ENCODE peak calls at places on chromosomes 11 and 22, in six cellular contexts. V is sigmoid colon, X is prostate gland, P is GM23338, I is spleen, J is stomach. K is an unnamed sample. For H3K4me1, the result is how much of the 10 kb centered on the place peaks cover.

GRCh38 chr22:46896568-46897245 is 134.3 kb downstream of the TBC1D22A start:
- DNase-seq in V (no peak), X (no peak), P (no peak), I (no peak), J (no peak), K (no peak)

GRCh38 chr11:64553554-64554201 is 37.3 kb upstream of the SLC22A12 start:
- DNase-seq in V (peak), X (peak), P (peak), I (peak), J (peak), K (no peak)

GRCh38 chr22:36486619-36487384 is 5.4 kb upstream of the TXN2 start:
- DNase-seq in V (no peak), X (peak), P (peak), I (no peak), J (peak), K (no peak)

GRCh38 chr11:128764617-128765095 is 70.8 kb downstream of the FLI1 start:
- DNase-seq in V (no peak), X (peak), P (no peak), I (no peak), J (peak), K (peak)

GRCh38 chr22:26367402-26368245 is 61.4 kb upstream of the ASPHD2 start:
- DNase-seq in V (no peak), X (no peak), P (peak), I (no peak), J (peak), K (no peak)

GRCh38 chr22:38921126-38921525 is 36.3 kb upstream of the APOBEC3A start:
- DNase-seq in V (no peak), X (peak), P (no peak), I (no peak), J (peak), K (no peak)

GRCh38 chr22:30421695-30422480 is 3.7 kb upstream of the MTFP1 start:
- DNase-seq in V (no peak), X (no peak), P (no peak), I (no peak), J (no peak), K (no peak)

GRCh38 chr11:63240098-63240497 is 3.3 kb downstream of the SLC22A25 start:
- DNase-seq in V (no peak), X (no peak), P (no peak), I (no peak), J (no peak), K (no peak)

GRCh38 chr22:39284142-39284980 is 35.1 kb downstream of the RPL3 start:
- DNase-seq in V (no peak), X (no peak), P (no peak), I (no peak), J (no peak), K (no peak)

GRCh38 chr11:124725719-124726105 is 14.0 kb upstream of the NRGN start:
- DNase-seq in V (no peak), X (no peak), P (no peak), I (no peak), J (no peak), K (no peak)

GRCh38 chr11:38900156-38900679 is 2302.2 kb upstream of the RAG2 start:
- DNase-seq in V (no peak), X (no peak), P (peak), I (no peak), J (no peak), K (no peak)

GRCh38 chr11:111603633-111604130 is 1.4 kb downstream of the SIK2 start:
- DNase-seq in V (no peak), X (no peak), P (no peak), I (no peak), J (no peak), K (no peak)

GRCh38 chr11:2964782-2965181 is 27.3 kb downstream of the NAP1L4 start:
- DNase-seq in V (no peak), X (no peak), P (no peak), I (no peak), J (no peak), K (no peak)

GRCh38 chr22:27719535-27720227 is 81.9 kb downstream of the MN1 start:
- DNase-seq in V (no peak), X (peak), P (peak), I (peak), J (no peak), K (no peak)

GRCh38 chr11:109424893-109425292 is 2.9 kb downstream of the C11orf87 start:
- DNase-seq in V (no peak), X (no peak), P (peak), I (no peak), J (peak), K (no peak)

GRCh38 chr22:46907578-46908215 is 145.2 kb downstream of the TBC1D22A start:
- DNase-seq in V (no peak), X (no peak), P (no peak), I (no peak), J (no peak), K (no peak)

GRCh38 chr22:50007057-50007511 is 5.5 kb downstream of the IL17REL start:
- DNase-seq in V (no peak), X (peak), P (no peak), I (no peak), J (no peak), K (no peak)

GRCh38 chr11:110085255-110085838 is 7.8 kb upstream of the ZC3H12C start:
- DNase-seq in V (no peak), X (no peak), P (no peak), I (no peak), J (no peak), K (no peak)

GRCh38 chr11:117950320-117950719 is 21.1 kb upstream of the TMPRSS13 start:
- DNase-seq in V (no peak), X (no peak), P (no peak), I (no peak), J (no peak), K (no peak)

GRCh38 chr11:33617672-33618362 is 82.8 kb downstream of the C11orf91 start:
- DNase-seq in V (no peak), X (no peak), P (no peak), I (no peak), J (no peak), K (no peak)

GRCh38 chr22:25153961-25154685 is 45.5 kb upstream of the CRYBB3 start:
- DNase-seq in V (peak), X (peak), P (peak), I (no peak), J (peak), K (peak)

GRCh38 chr11:56845121-56845732 is 96.7 kb upstream of the OR9G4 start:
- DNase-seq in V (no peak), X (no peak), P (no peak), I (no peak), J (no peak), K (no peak)

GRCh38 chr22:45082795-45083194 is 73.0 kb upstream of the PHF21B start:
- DNase-seq in V (no peak), X (no peak), P (peak), I (no peak), J (no peak), K (no peak)

GRCh38 chr22:31248965-31249940 is 37.2 kb downstream of the LIMK2 start:
- DNase-seq in V (peak), X (peak), P (no peak), I (no peak), J (no peak), K (peak)

GRCh38 chr11:106398396-106399074 is 321.1 kb downstream of the AASDHPPT start:
- DNase-seq in V (no peak), X (no peak), P (no peak), I (no peak), J (no peak), K (no peak)

GRCh38 chr22:47918276-47918928 is 1156.0 kb downstream of the TBC1D22A start:
- DNase-seq in V (no peak), X (no peak), P (no peak), I (peak), J (no peak), K (no peak)

GRCh38 chr11:117319214-117319840 is 3.3 kb upstream of the BACE1 start:
- DNase-seq in V (peak), X (no peak), P (no peak), I (peak), J (no peak), K (no peak)

GRCh38 chr11:57482782-57483569 is 22.6 kb downstream of the RTN4RL2 start:
- DNase-seq in V (no peak), X (no peak), P (peak), I (peak), J (peak), K (peak)

GRCh38 chr11:66845876-66846212 is 2.6 kb downstream of the RCE1 start:
- DNase-seq in V (peak), X (no peak), P (no peak), I (peak), J (peak), K (peak)

GRCh38 chr11:101974255-101974654 is 57.9 kb upstream of the ANGPTL5 start:
- DNase-seq in V (no peak), X (no peak), P (no peak), I (no peak), J (no peak), K (no peak)

GRCh38 chr11:110141812-110142211 is 48.6 kb downstream of the ZC3H12C start:
- DNase-seq in V (no peak), X (no peak), P (no peak), I (no peak), J (no peak), K (no peak)

GRCh38 chr11:10441652-10442503 is 13.2 kb upstream of the AMPD3 start:
- DNase-seq in V (no peak), X (no peak), P (no peak), I (no peak), J (no peak), K (no peak)

GRCh38 chr11:48307760-48308386 is 1.9 kb downstream of the OR4S1 start:
- DNase-seq in V (no peak), X (peak), P (peak), I (no peak), J (peak), K (no peak)

GRCh38 chr11:76355172-76355571 is 25.8 kb downstream of the THAP12 start:
- DNase-seq in V (no peak), X (no peak), P (no peak), I (no peak), J (no peak), K (no peak)
- TF ChIP-seq POLR2AphosphoS5 in V (no peak), X (no peak), P (no peak), I (no peak), J (no peak), K (no peak)

GRCh38 chr11:36071917-36072500 is 128.1 kb downstream of the LDLRAD3 start:
- DNase-seq in V (no peak), X (no peak), P (no peak), I (no peak), J (no peak), K (no peak)
- H3K4me1 ChIP-seq in V (under half), X (under half), P (under half), I (under half), J (under half), K (under half)

GRCh38 chr11:15107730-15108515 is 6.8 kb upstream of the INSC start:
- DNase-seq in V (no peak), X (no peak), P (no peak), I (no peak), J (no peak), K (no peak)
- TF ChIP-seq CTCF in V (no peak), X (no peak), P (no peak), I (no peak), J (no peak), K (no peak)

GRCh38 chr11:126537492-126537891 is 182.0 kb downstream of the ST3GAL4 start:
- DNase-seq in V (no peak), X (no peak), P (no peak), I (no peak), J (no peak), K (no peak)
- TF ChIP-seq POLR2AphosphoS5 in V (no peak), X (no peak), P (no peak), I (no peak), J (no peak), K (no peak)